ENCODE peak calls at places on chromosomes 12 and 14, in six cellular contexts. L is stimulated activated CD4-positive, alpha-beta T cell treated with anti-CD3 and anti-CD28 coated beads, Interleukin-2, amount 100 ng/mL, for 48 hours; G is A549; X is effector memory CD4-positive, alpha-beta T cell; F is stimulated activated CD8-positive, alpha-beta memory T cell treated with anti-CD3 and anti-CD28 coated beads, Interleukin-2, amount 100 ng/mL, for 1 hour; W is GM03348. N is an unnamed sample.

GRCh38 chr12:6635375-6635855 is 344 bp downstream of the LPAR5 start:
- DNase-seq in L (no peak), G (no peak), X (no peak), F (peak; percentile 43), W (no peak), N (no peak)

GRCh38 chr12:2844786-2845185 is 10.0 kb upstream of the NRIP2 start:
- DNase-seq in L (no peak), G (no peak), X (no peak), F (no peak), W (no peak), N (no peak)

GRCh38 chr12:131045705-131046460 is 92.2 kb downstream of the ADGRD1 start:
- DNase-seq in L (no peak), G (no peak), X (no peak), F (no peak), W (no peak), N (no peak)

GRCh38 chr12:87368259-87368658 is 660.9 kb downstream of the C12orf50 start:
- DNase-seq in L (no peak), G (no peak), X (no peak), F (no peak), W (no peak), N (no peak)

GRCh38 chr12:70686299-70686698 is 49.1 kb upstream of the PTPRB start:
- DNase-seq in L (no peak), G (no peak), X (no peak), F (no peak), W (no peak), N (no peak)

GRCh38 chr12:54522213-54522612 is 24.7 kb downstream of the NCKAP1L start:
- DNase-seq in L (no peak), G (no peak), X (no peak), F (no peak), W (no peak), N (no peak)

GRCh38 chr12:50689437-50689836 is 74.5 kb upstream of the ATF1 start:
- DNase-seq in L (no peak), G (no peak), X (no peak), F (no peak), W (no peak), N (no peak)

GRCh38 chr14:96192975-96193805 is 11.4 kb upstream of the BDKRB2 start:
- DNase-seq in L (no peak), G (no peak), X (no peak), F (no peak), W (no peak), N (no peak)

GRCh38 chr12:21657336-21658077 is at the start of gene LDHB:
- DNase-seq in L (peak; percentile 88), G (peak; percentile 98), X (peak; percentile 75), F (peak; percentile 79), W (peak; percentile 97), N (peak; percentile 82)

GRCh38 chr12:254039-254438 is 8.6 kb downstream of the SLC6A13 start:
- DNase-seq in L (no peak), G (no peak), X (no peak), F (no peak), W (no peak), N (no peak)

GRCh38 chr12:109720152-109720855 is 6.7 kb downstream of the FAM222A start:
- DNase-seq in L (no peak), G (no peak), X (no peak), F (no peak), W (no peak), N (no peak)

GRCh38 chr12:92509156-92509758 is 193.5 kb upstream of the PLEKHG7 start:
- DNase-seq in L (no peak), G (no peak), X (no peak), F (no peak), W (no peak), N (no peak)

GRCh38 chr14:105519946-105520698 is 6.3 kb upstream of the TMEM121 start:
- DNase-seq in L (no peak), G (no peak), X (no peak), F (no peak), W (no peak), N (no peak)

N was measured in activated CD4-positive, CD25-positive, alpha-beta regulatory T cell.